ENCODE peak calls at places on chromosomes 16 and 17, in eight cellular contexts. One of them, this sample, is unnamed.

GRCh38 chr17:50218771-50219315 is 17.4 kb upstream of the COL1A1 start:
- DNase-seq in K562: no peak
- DNase-seq in HepG2: peak; percentile 87
- DNase-seq in HCT116: peak; percentile 49
- DNase-seq in IMR-90: peak; percentile 96
- DNase-seq in A549: peak; percentile 72
- DNase-seq in H1: no peak
- DNase-seq in GM12878: no peak
- DNase-seq in this sample: no peak

GRCh38 chr17:49946964-49947584 is 21.9 kb upstream of the DLX4 start:
- DNase-seq in K562: no peak
- DNase-seq in HepG2: peak; percentile 30
- DNase-seq in HCT116: no peak
- DNase-seq in IMR-90: no peak
- DNase-seq in A549: no peak
- DNase-seq in H1: no peak
- DNase-seq in GM12878: no peak
- DNase-seq in this sample: no peak

GRCh38 chr16:75222271-75222783 is 3.5 kb downstream of the CTRB1 start:
- DNase-seq in K562: no peak
- DNase-seq in HepG2: no peak
- DNase-seq in HCT116: no peak
- DNase-seq in IMR-90: no peak
- DNase-seq in A549: no peak
- DNase-seq in H1: no peak
- DNase-seq in GM12878: no peak
- DNase-seq in this sample: no peak

GRCh38 chr17:7589891-7590611 is at the start of gene SOX15:
- DNase-seq in K562: no peak
- DNase-seq in HepG2: no peak
- DNase-seq in HCT116: no peak
- DNase-seq in IMR-90: peak; percentile 57
- DNase-seq in A549: no peak
- DNase-seq in H1: peak; percentile 79
- DNase-seq in GM12878: no peak
- DNase-seq in this sample: peak; percentile 50

GRCh38 chr16:79316004-79316458 is 284.5 kb downstream of the MAF start:
- DNase-seq in K562: no peak
- DNase-seq in HepG2: no peak
- DNase-seq in HCT116: no peak
- DNase-seq in IMR-90: no peak
- DNase-seq in A549: no peak
- DNase-seq in H1: no peak
- DNase-seq in GM12878: peak; percentile 53
- DNase-seq in this sample: no peak

GRCh38 chr17:68445671-68446070 is 11.6 kb downstream of the WIPI1 start:
- DNase-seq in K562: no peak
- DNase-seq in HepG2: no peak
- DNase-seq in HCT116: no peak
- DNase-seq in IMR-90: no peak
- DNase-seq in A549: no peak
- DNase-seq in H1: no peak
- DNase-seq in GM12878: no peak
- DNase-seq in this sample: no peak

GRCh38 chr16:66121466-66121865 is 245.0 kb upstream of the CDH5 start:
- DNase-seq in K562: no peak
- DNase-seq in HepG2: no peak
- DNase-seq in HCT116: no peak
- DNase-seq in IMR-90: peak; percentile 13
- DNase-seq in A549: no peak
- DNase-seq in H1: no peak
- DNase-seq in GM12878: no peak
- DNase-seq in this sample: no peak

GRCh38 chr16:2025251-2025650 is 1.5 kb upstream of the NHERF2 start:
- DNase-seq in K562: no peak
- DNase-seq in HepG2: no peak
- DNase-seq in HCT116: no peak
- DNase-seq in IMR-90: no peak
- DNase-seq in A549: no peak
- DNase-seq in H1: no peak
- DNase-seq in GM12878: no peak
- DNase-seq in this sample: no peak

GRCh38 chr16:64409762-64410161 is 712.1 kb downstream of the CDH11 start:
- DNase-seq in K562: no peak
- DNase-seq in HepG2: no peak
- DNase-seq in HCT116: no peak
- DNase-seq in IMR-90: no peak
- DNase-seq in A549: no peak
- DNase-seq in H1: no peak
- DNase-seq in GM12878: no peak
- DNase-seq in this sample: no peak

GRCh38 chr17:948284-948852 is 31.2 kb downstream of the NXN start:
- DNase-seq in K562: no peak
- DNase-seq in HepG2: no peak
- DNase-seq in HCT116: no peak
- DNase-seq in IMR-90: no peak
- DNase-seq in A549: no peak
- DNase-seq in H1: no peak
- DNase-seq in GM12878: no peak
- DNase-seq in this sample: no peak

GRCh38 chr17:77501751-77502625 is 361.2 kb downstream of the SEC14L1 start:
- DNase-seq in K562: no peak
- DNase-seq in HepG2: no peak
- DNase-seq in HCT116: no peak
- DNase-seq in IMR-90: no peak
- DNase-seq in A549: no peak
- DNase-seq in H1: no peak
- DNase-seq in GM12878: no peak
- DNase-seq in this sample: peak; percentile 27

GRCh38 chr16:50102046-50102756 is 36.4 kb downstream of the HEATR3 start:
- DNase-seq in K562: no peak
- DNase-seq in HepG2: no peak
- DNase-seq in HCT116: no peak
- DNase-seq in IMR-90: peak; percentile 86
- DNase-seq in A549: no peak
- DNase-seq in H1: no peak
- DNase-seq in GM12878: no peak
- DNase-seq in this sample: no peak

GRCh38 chr16:51982715-51983680 is 563.9 kb downstream of the TOX3 start:
- DNase-seq in K562: peak; percentile 20
- DNase-seq in HepG2: peak; percentile 67
- DNase-seq in HCT116: peak; percentile 33
- DNase-seq in IMR-90: peak; percentile 78
- DNase-seq in A549: peak; percentile 76
- DNase-seq in H1: peak; percentile 52
- DNase-seq in GM12878: no peak
- DNase-seq in this sample: peak; percentile 48

GRCh38 chr17:73772107-73772705 is 128.0 kb upstream of the SDK2 start:
- DNase-seq in K562: no peak
- DNase-seq in HepG2: no peak
- DNase-seq in HCT116: no peak
- DNase-seq in IMR-90: no peak
- DNase-seq in A549: no peak
- DNase-seq in H1: no peak
- DNase-seq in GM12878: no peak
- DNase-seq in this sample: no peak

GRCh38 chr16:71902656-71903365 is 7.5 kb downstream of the IST1 start:
- DNase-seq in K562: no peak
- DNase-seq in HepG2: no peak
- DNase-seq in HCT116: no peak
- DNase-seq in IMR-90: no peak
- DNase-seq in A549: no peak
- DNase-seq in H1: no peak
- DNase-seq in GM12878: no peak
- DNase-seq in this sample: no peak

GRCh38 chr16:30472328-30472942 is at the start of gene ITGAL:
- DNase-seq in K562: no peak
- DNase-seq in HepG2: no peak
- DNase-seq in HCT116: no peak
- DNase-seq in IMR-90: no peak
- DNase-seq in A549: no peak
- DNase-seq in H1: no peak
- DNase-seq in GM12878: peak; percentile 98
- DNase-seq in this sample: no peak

GRCh38 chr16:30470632-30471007 is 1.9 kb upstream of the ITGAL start:
- DNase-seq in K562: no peak
- DNase-seq in HepG2: no peak
- DNase-seq in HCT116: no peak
- DNase-seq in IMR-90: no peak
- DNase-seq in A549: no peak
- DNase-seq in H1: no peak
- DNase-seq in GM12878: no peak
- DNase-seq in this sample: no peak

GRCh38 chr16:30474062-30474452 is 1.5 kb downstream of the ITGAL start:
- DNase-seq in K562: no peak
- DNase-seq in HepG2: no peak
- DNase-seq in HCT116: no peak
- DNase-seq in IMR-90: no peak
- DNase-seq in A549: no peak
- DNase-seq in H1: no peak
- DNase-seq in GM12878: no peak
- DNase-seq in this sample: no peak

GRCh38 chr16:30474684-30475083 is 2.1 kb downstream of the ITGAL start:
- DNase-seq in K562: no peak
- DNase-seq in HepG2: no peak
- DNase-seq in HCT116: no peak
- DNase-seq in IMR-90: no peak
- DNase-seq in A549: no peak
- DNase-seq in H1: no peak
- DNase-seq in GM12878: no peak
- DNase-seq in this sample: no peak

GRCh38 chr16:30473231-30474061 is 904 bp downstream of the ITGAL start:
- DNase-seq in K562: no peak
- DNase-seq in HepG2: no peak
- DNase-seq in HCT116: no peak
- DNase-seq in IMR-90: no peak
- DNase-seq in A549: no peak
- DNase-seq in H1: no peak
- DNase-seq in GM12878: no peak
- DNase-seq in this sample: no peak
- TF ChIP-seq RAD21 in K562: no peak
- TF ChIP-seq RAD21 in HepG2: no peak
- TF ChIP-seq RAD21 in HCT116: no peak
- TF ChIP-seq RAD21 in IMR-90: no peak
- TF ChIP-seq RAD21 in A549: no peak
- TF ChIP-seq RAD21 in H1: no peak
- TF ChIP-seq RAD21 in GM12878: no peak
- TF ChIP-seq RAD21 in this sample: no peak

GRCh38 chr17:82910770-82911169 is 70.9 kb upstream of the ZNF750 start:
- DNase-seq in K562: no peak
- DNase-seq in HepG2: no peak
- DNase-seq in HCT116: no peak
- DNase-seq in IMR-90: no peak
- DNase-seq in A549: no peak
- DNase-seq in H1: no peak
- DNase-seq in GM12878: no peak
- DNase-seq in this sample: no peak

GRCh38 chr17:82910041-82910481 is 70.2 kb upstream of the ZNF750 start:
- DNase-seq in K562: no peak
- DNase-seq in HepG2: no peak
- DNase-seq in HCT116: no peak
- DNase-seq in IMR-90: no peak
- DNase-seq in A549: no peak
- DNase-seq in H1: no peak
- DNase-seq in GM12878: no peak
- DNase-seq in this sample: no peak

GRCh38 chr17:82912571-82913089 is 72.8 kb upstream of the ZNF750 start:
- DNase-seq in K562: no peak
- DNase-seq in HepG2: no peak
- DNase-seq in HCT116: no peak
- DNase-seq in IMR-90: no peak
- DNase-seq in A549: no peak
- DNase-seq in H1: no peak
- DNase-seq in GM12878: no peak
- DNase-seq in this sample: no peak

GRCh38 chr17:82913304-82914043 is 73.7 kb upstream of the ZNF750 start:
- DNase-seq in K562: peak; percentile 40
- DNase-seq in HepG2: peak; percentile 42
- DNase-seq in HCT116: no peak
- DNase-seq in IMR-90: no peak
- DNase-seq in A549: peak; percentile 31
- DNase-seq in H1: no peak
- DNase-seq in GM12878: no peak
- DNase-seq in this sample: peak; percentile 79

GRCh38 chr17:82911822-82912221 is 72.0 kb upstream of the ZNF750 start:
- DNase-seq in K562: no peak
- DNase-seq in HepG2: no peak
- DNase-seq in HCT116: no peak
- DNase-seq in IMR-90: no peak
- DNase-seq in A549: no peak
- DNase-seq in H1: no peak
- DNase-seq in GM12878: no peak
- DNase-seq in this sample: no peak
- TF ChIP-seq RAD21 in K562: no peak
- TF ChIP-seq RAD21 in HepG2: no peak
- TF ChIP-seq RAD21 in HCT116: no peak
- TF ChIP-seq RAD21 in IMR-90: no peak
- TF ChIP-seq RAD21 in A549: no peak
- TF ChIP-seq RAD21 in H1: no peak
- TF ChIP-seq RAD21 in GM12878: no peak
- TF ChIP-seq RAD21 in this sample: no peak

GRCh38 chr17:40932608-40933007 is 4.8 kb downstream of the KRT23 start:
- DNase-seq in K562: no peak
- DNase-seq in HepG2: peak; percentile 83
- DNase-seq in HCT116: no peak
- DNase-seq in IMR-90: no peak
- DNase-seq in A549: no peak
- DNase-seq in H1: no peak
- DNase-seq in GM12878: no peak
- DNase-seq in this sample: no peak

GRCh38 chr17:40935624-40936023 is 1.8 kb downstream of the KRT23 start:
- DNase-seq in K562: no peak
- DNase-seq in HepG2: no peak
- DNase-seq in HCT116: no peak
- DNase-seq in IMR-90: peak; percentile 67
- DNase-seq in A549: no peak
- DNase-seq in H1: no peak
- DNase-seq in GM12878: no peak
- DNase-seq in this sample: no peak

GRCh38 chr17:40936437-40936971 is 942 bp downstream of the KRT23 start:
- DNase-seq in K562: no peak
- DNase-seq in HepG2: peak; percentile 74
- DNase-seq in HCT116: no peak
- DNase-seq in IMR-90: no peak
- DNase-seq in A549: no peak
- DNase-seq in H1: no peak
- DNase-seq in GM12878: no peak
- DNase-seq in this sample: no peak

GRCh38 chr17:40926341-40926740 is 11.1 kb downstream of the KRT23 start:
- DNase-seq in K562: no peak
- DNase-seq in HepG2: no peak
- DNase-seq in HCT116: no peak
- DNase-seq in IMR-90: no peak
- DNase-seq in A549: no peak
- DNase-seq in H1: no peak
- DNase-seq in GM12878: no peak
- DNase-seq in this sample: no peak

GRCh38 chr17:40931311-40931710 is 6.1 kb downstream of the KRT23 start:
- DNase-seq in K562: no peak
- DNase-seq in HepG2: peak; percentile 65
- DNase-seq in HCT116: no peak
- DNase-seq in IMR-90: no peak
- DNase-seq in A549: no peak
- DNase-seq in H1: no peak
- DNase-seq in GM12878: no peak
- DNase-seq in this sample: no peak
- TF ChIP-seq RAD21 in K562: no peak
- TF ChIP-seq RAD21 in HepG2: no peak
- TF ChIP-seq RAD21 in HCT116: no peak
- TF ChIP-seq RAD21 in IMR-90: no peak
- TF ChIP-seq RAD21 in A549: no peak
- TF ChIP-seq RAD21 in H1: no peak
- TF ChIP-seq RAD21 in GM12878: no peak
- TF ChIP-seq RAD21 in this sample: no peak

GRCh38 chr17:42660692-42661345 is 1.7 kb downstream of the TUBG2 start:
- DNase-seq in K562: peak; percentile 63
- DNase-seq in HepG2: no peak
- DNase-seq in HCT116: no peak
- DNase-seq in IMR-90: peak; percentile 72
- DNase-seq in A549: peak; percentile 68
- DNase-seq in H1: no peak
- DNase-seq in GM12878: no peak
- DNase-seq in this sample: no peak
- TF ChIP-seq RAD21 in K562: no peak
- TF ChIP-seq RAD21 in HepG2: no peak
- TF ChIP-seq RAD21 in HCT116: no peak
- TF ChIP-seq RAD21 in IMR-90: no peak
- TF ChIP-seq RAD21 in A549: no peak
- TF ChIP-seq RAD21 in H1: no peak
- TF ChIP-seq RAD21 in GM12878: no peak
- TF ChIP-seq RAD21 in this sample: no peak